ENCODE peak calls at places on chromosomes 7 and 10, in seven cellular contexts. One of them, this sample, is unnamed.

GRCh38 chr10:49135575-49136313 is 1.9 kb upstream of the FAM170B start:
- DNase-seq in cardiac fibroblast: peak
- DNase-seq in OCI-LY7: peak
- DNase-seq in GM10248: peak
- DNase-seq in neural crest cell: no peak
- DNase-seq in cardiac muscle cell: no peak
- DNase-seq in CD4-positive, alpha-beta T cell: no peak
- DNase-seq in this sample: peak

GRCh38 chr10:118798186-118798811 is 43.5 kb upstream of the CACUL1 start:
- DNase-seq in cardiac fibroblast: peak
- DNase-seq in OCI-LY7: no peak
- DNase-seq in GM10248: no peak
- DNase-seq in neural crest cell: no peak
- DNase-seq in cardiac muscle cell: peak
- DNase-seq in CD4-positive, alpha-beta T cell: no peak
- DNase-seq in this sample: no peak

GRCh38 chr10:13633689-13634088 is 46.9 kb downstream of the PRPF18 start:
- DNase-seq in cardiac fibroblast: peak
- DNase-seq in OCI-LY7: no peak
- DNase-seq in GM10248: no peak
- DNase-seq in neural crest cell: no peak
- DNase-seq in cardiac muscle cell: peak
- DNase-seq in CD4-positive, alpha-beta T cell: no peak
- DNase-seq in this sample: no peak

GRCh38 chr10:78173360-78174020 is 139.8 kb downstream of the RPS24 start:
- DNase-seq in cardiac fibroblast: no peak
- DNase-seq in OCI-LY7: no peak
- DNase-seq in GM10248: no peak
- DNase-seq in neural crest cell: no peak
- DNase-seq in cardiac muscle cell: no peak
- DNase-seq in CD4-positive, alpha-beta T cell: no peak
- DNase-seq in this sample: no peak

GRCh38 chr10:43206391-43207235 is 60.3 kb downstream of the RASGEF1A start:
- DNase-seq in cardiac fibroblast: no peak
- DNase-seq in OCI-LY7: no peak
- DNase-seq in GM10248: no peak
- DNase-seq in neural crest cell: no peak
- DNase-seq in cardiac muscle cell: no peak
- DNase-seq in CD4-positive, alpha-beta T cell: no peak
- DNase-seq in this sample: no peak

GRCh38 chr7:51850141-51850540 is 533.5 kb upstream of the COBL start:
- DNase-seq in cardiac fibroblast: no peak
- DNase-seq in OCI-LY7: no peak
- DNase-seq in GM10248: no peak
- DNase-seq in neural crest cell: no peak
- DNase-seq in cardiac muscle cell: no peak
- DNase-seq in CD4-positive, alpha-beta T cell: no peak
- DNase-seq in this sample: no peak

GRCh38 chr10:127158663-127159062 is 37.7 kb downstream of the INSYN2A start:
- DNase-seq in cardiac fibroblast: no peak
- DNase-seq in OCI-LY7: no peak
- DNase-seq in GM10248: no peak
- DNase-seq in neural crest cell: no peak
- DNase-seq in cardiac muscle cell: peak
- DNase-seq in CD4-positive, alpha-beta T cell: no peak
- DNase-seq in this sample: no peak

GRCh38 chr10:69569144-69569934 is 3.9 kb downstream of the NEUROG3 start:
- DNase-seq in cardiac fibroblast: no peak
- DNase-seq in OCI-LY7: no peak
- DNase-seq in GM10248: no peak
- DNase-seq in neural crest cell: no peak
- DNase-seq in cardiac muscle cell: no peak
- DNase-seq in CD4-positive, alpha-beta T cell: no peak
- DNase-seq in this sample: no peak

GRCh38 chr7:114630186-114630824 is 215.7 kb downstream of the FOXP2 start:
- DNase-seq in cardiac fibroblast: no peak
- DNase-seq in OCI-LY7: no peak
- DNase-seq in GM10248: no peak
- DNase-seq in neural crest cell: no peak
- DNase-seq in cardiac muscle cell: no peak
- DNase-seq in CD4-positive, alpha-beta T cell: no peak
- DNase-seq in this sample: no peak

GRCh38 chr7:70042533-70042932 is 444.3 kb downstream of the AUTS2 start:
- DNase-seq in cardiac fibroblast: peak
- DNase-seq in OCI-LY7: no peak
- DNase-seq in GM10248: no peak
- DNase-seq in neural crest cell: no peak
- DNase-seq in cardiac muscle cell: peak
- DNase-seq in CD4-positive, alpha-beta T cell: no peak
- DNase-seq in this sample: no peak

GRCh38 chr10:114024876-114025609 is 18.6 kb upstream of the ADRB1 start:
- DNase-seq in cardiac fibroblast: peak
- DNase-seq in OCI-LY7: peak
- DNase-seq in GM10248: peak
- DNase-seq in neural crest cell: no peak
- DNase-seq in cardiac muscle cell: peak
- DNase-seq in CD4-positive, alpha-beta T cell: no peak
- DNase-seq in this sample: peak

GRCh38 chr7:41930538-41931262 is 227.8 kb upstream of the INHBA start:
- DNase-seq in cardiac fibroblast: peak
- DNase-seq in OCI-LY7: no peak
- DNase-seq in GM10248: no peak
- DNase-seq in neural crest cell: no peak
- DNase-seq in cardiac muscle cell: peak
- DNase-seq in CD4-positive, alpha-beta T cell: no peak
- DNase-seq in this sample: no peak

GRCh38 chr10:131843089-131843595 is 57.7 kb upstream of the PPP2R2D start:
- DNase-seq in cardiac fibroblast: no peak
- DNase-seq in OCI-LY7: no peak
- DNase-seq in GM10248: no peak
- DNase-seq in neural crest cell: no peak
- DNase-seq in cardiac muscle cell: no peak
- DNase-seq in CD4-positive, alpha-beta T cell: no peak
- DNase-seq in this sample: no peak

GRCh38 chr7:132789281-132789680 is 213.0 kb upstream of the PLXNA4 start:
- DNase-seq in cardiac fibroblast: peak
- DNase-seq in OCI-LY7: no peak
- DNase-seq in GM10248: no peak
- DNase-seq in neural crest cell: no peak
- DNase-seq in cardiac muscle cell: peak
- DNase-seq in CD4-positive, alpha-beta T cell: no peak
- DNase-seq in this sample: no peak

GRCh38 chr10:110979611-110980010 is 60.2 kb downstream of the SHOC2 start:
- DNase-seq in cardiac fibroblast: no peak
- DNase-seq in OCI-LY7: no peak
- DNase-seq in GM10248: no peak
- DNase-seq in neural crest cell: no peak
- DNase-seq in cardiac muscle cell: no peak
- DNase-seq in CD4-positive, alpha-beta T cell: no peak
- DNase-seq in this sample: no peak

GRCh38 chr10:42980553-42981357 is 96.1 kb upstream of the RET start:
- DNase-seq in cardiac fibroblast: no peak
- DNase-seq in OCI-LY7: no peak
- DNase-seq in GM10248: no peak
- DNase-seq in neural crest cell: no peak
- DNase-seq in cardiac muscle cell: no peak
- DNase-seq in CD4-positive, alpha-beta T cell: no peak
- DNase-seq in this sample: no peak

GRCh38 chr10:1216576-1217236 is 160.5 kb downstream of the WDR37 start:
- DNase-seq in cardiac fibroblast: no peak
- DNase-seq in OCI-LY7: no peak
- DNase-seq in GM10248: no peak
- DNase-seq in neural crest cell: no peak
- DNase-seq in cardiac muscle cell: no peak
- DNase-seq in CD4-positive, alpha-beta T cell: no peak
- DNase-seq in this sample: no peak

GRCh38 chr10:116437076-116437692 is 9.5 kb downstream of the PNLIPRP3 start:
- DNase-seq in cardiac fibroblast: no peak
- DNase-seq in OCI-LY7: no peak
- DNase-seq in GM10248: no peak
- DNase-seq in neural crest cell: no peak
- DNase-seq in cardiac muscle cell: no peak
- DNase-seq in CD4-positive, alpha-beta T cell: no peak
- DNase-seq in this sample: no peak

GRCh38 chr7:83708531-83708930 is 59.6 kb upstream of the SEMA3E start:
- DNase-seq in cardiac fibroblast: no peak
- DNase-seq in OCI-LY7: no peak
- DNase-seq in GM10248: no peak
- DNase-seq in neural crest cell: no peak
- DNase-seq in cardiac muscle cell: no peak
- DNase-seq in CD4-positive, alpha-beta T cell: no peak
- DNase-seq in this sample: no peak

GRCh38 chr10:29576681-29577080 is 58.1 kb downstream of the SVIL start:
- DNase-seq in cardiac fibroblast: no peak
- DNase-seq in OCI-LY7: no peak
- DNase-seq in GM10248: no peak
- DNase-seq in neural crest cell: no peak
- DNase-seq in cardiac muscle cell: no peak
- DNase-seq in CD4-positive, alpha-beta T cell: no peak
- DNase-seq in this sample: no peak

GRCh38 chr7:102203218-102203617 is 83.5 kb upstream of the SH2B2 start:
- DNase-seq in cardiac fibroblast: no peak
- DNase-seq in OCI-LY7: no peak
- DNase-seq in GM10248: no peak
- DNase-seq in neural crest cell: no peak
- DNase-seq in cardiac muscle cell: no peak
- DNase-seq in CD4-positive, alpha-beta T cell: no peak
- DNase-seq in this sample: no peak

GRCh38 chr7:99038086-99038855 is 105.6 kb downstream of the SMURF1 start:
- DNase-seq in cardiac fibroblast: no peak
- DNase-seq in OCI-LY7: no peak
- DNase-seq in GM10248: no peak
- DNase-seq in neural crest cell: no peak
- DNase-seq in cardiac muscle cell: no peak
- DNase-seq in CD4-positive, alpha-beta T cell: no peak
- DNase-seq in this sample: no peak

GRCh38 chr7:110573862-110574528 is 516.9 kb upstream of the LRRN3 start:
- DNase-seq in cardiac fibroblast: no peak
- DNase-seq in OCI-LY7: no peak
- DNase-seq in GM10248: no peak
- DNase-seq in neural crest cell: no peak
- DNase-seq in cardiac muscle cell: no peak
- DNase-seq in CD4-positive, alpha-beta T cell: no peak
- DNase-seq in this sample: no peak

GRCh38 chr7:107219563-107220244 is 50.9 kb downstream of the HBP1 start:
- DNase-seq in cardiac fibroblast: no peak
- DNase-seq in OCI-LY7: no peak
- DNase-seq in GM10248: no peak
- DNase-seq in neural crest cell: no peak
- DNase-seq in cardiac muscle cell: no peak
- DNase-seq in CD4-positive, alpha-beta T cell: no peak
- DNase-seq in this sample: no peak
- TF ChIP-seq CTCF in cardiac fibroblast: no peak
- TF ChIP-seq CTCF in OCI-LY7: no peak
- TF ChIP-seq CTCF in GM10248: no peak
- TF ChIP-seq CTCF in neural crest cell: no peak
- TF ChIP-seq CTCF in cardiac muscle cell: no peak
- TF ChIP-seq CTCF in CD4-positive, alpha-beta T cell: no peak
- TF ChIP-seq CTCF in this sample: no peak

GRCh38 chr7:134458806-134459698 is at the start of gene AKR1B1:
- DNase-seq in cardiac fibroblast: peak
- DNase-seq in OCI-LY7: peak
- DNase-seq in GM10248: peak
- DNase-seq in neural crest cell: peak
- DNase-seq in cardiac muscle cell: peak
- DNase-seq in CD4-positive, alpha-beta T cell: peak
- DNase-seq in this sample: peak
- TF ChIP-seq CTCF in cardiac fibroblast: peak
- TF ChIP-seq CTCF in OCI-LY7: peak
- TF ChIP-seq CTCF in GM10248: peak
- TF ChIP-seq CTCF in neural crest cell: peak
- TF ChIP-seq CTCF in cardiac muscle cell: peak
- TF ChIP-seq CTCF in CD4-positive, alpha-beta T cell: peak
- TF ChIP-seq CTCF in this sample: peak

GRCh38 chr7:2936301-2936700 is 92.2 kb upstream of the GNA12 start:
- DNase-seq in cardiac fibroblast: no peak
- DNase-seq in OCI-LY7: no peak
- DNase-seq in GM10248: no peak
- DNase-seq in neural crest cell: no peak
- DNase-seq in cardiac muscle cell: no peak
- DNase-seq in CD4-positive, alpha-beta T cell: no peak
- DNase-seq in this sample: no peak

GRCh38 chr7:2932761-2933251 is 88.7 kb upstream of the GNA12 start:
- DNase-seq in cardiac fibroblast: no peak
- DNase-seq in OCI-LY7: no peak
- DNase-seq in GM10248: no peak
- DNase-seq in neural crest cell: no peak
- DNase-seq in cardiac muscle cell: no peak
- DNase-seq in CD4-positive, alpha-beta T cell: no peak
- DNase-seq in this sample: no peak

GRCh38 chr7:2934984-2935740 is 91.1 kb upstream of the GNA12 start:
- DNase-seq in cardiac fibroblast: no peak
- DNase-seq in OCI-LY7: no peak
- DNase-seq in GM10248: no peak
- DNase-seq in neural crest cell: no peak
- DNase-seq in cardiac muscle cell: no peak
- DNase-seq in CD4-positive, alpha-beta T cell: no peak
- DNase-seq in this sample: no peak

GRCh38 chr7:2936891-2937580 is 92.9 kb upstream of the GNA12 start:
- DNase-seq in cardiac fibroblast: no peak
- DNase-seq in OCI-LY7: no peak
- DNase-seq in GM10248: no peak
- DNase-seq in neural crest cell: no peak
- DNase-seq in cardiac muscle cell: no peak
- DNase-seq in CD4-positive, alpha-beta T cell: no peak
- DNase-seq in this sample: no peak

GRCh38 chr7:2934211-2934731 is 90.2 kb upstream of the GNA12 start:
- DNase-seq in cardiac fibroblast: peak
- DNase-seq in OCI-LY7: no peak
- DNase-seq in GM10248: no peak
- DNase-seq in neural crest cell: no peak
- DNase-seq in cardiac muscle cell: peak
- DNase-seq in CD4-positive, alpha-beta T cell: no peak
- DNase-seq in this sample: no peak
- TF ChIP-seq CTCF in cardiac fibroblast: peak
- TF ChIP-seq CTCF in OCI-LY7: no peak
- TF ChIP-seq CTCF in GM10248: no peak
- TF ChIP-seq CTCF in neural crest cell: no peak
- TF ChIP-seq CTCF in cardiac muscle cell: no peak
- TF ChIP-seq CTCF in CD4-positive, alpha-beta T cell: no peak
- TF ChIP-seq CTCF in this sample: no peak

GRCh38 chr7:136698977-136699376 is 169.5 kb upstream of the CHRM2 start:
- DNase-seq in cardiac fibroblast: no peak
- DNase-seq in OCI-LY7: no peak
- DNase-seq in GM10248: no peak
- DNase-seq in neural crest cell: no peak
- DNase-seq in cardiac muscle cell: no peak
- DNase-seq in CD4-positive, alpha-beta T cell: no peak
- DNase-seq in this sample: no peak

GRCh38 chr7:136693166-136694119 is 175.0 kb upstream of the CHRM2 start:
- DNase-seq in cardiac fibroblast: no peak
- DNase-seq in OCI-LY7: no peak
- DNase-seq in GM10248: no peak
- DNase-seq in neural crest cell: no peak
- DNase-seq in cardiac muscle cell: no peak
- DNase-seq in CD4-positive, alpha-beta T cell: no peak
- DNase-seq in this sample: no peak

DNA sequence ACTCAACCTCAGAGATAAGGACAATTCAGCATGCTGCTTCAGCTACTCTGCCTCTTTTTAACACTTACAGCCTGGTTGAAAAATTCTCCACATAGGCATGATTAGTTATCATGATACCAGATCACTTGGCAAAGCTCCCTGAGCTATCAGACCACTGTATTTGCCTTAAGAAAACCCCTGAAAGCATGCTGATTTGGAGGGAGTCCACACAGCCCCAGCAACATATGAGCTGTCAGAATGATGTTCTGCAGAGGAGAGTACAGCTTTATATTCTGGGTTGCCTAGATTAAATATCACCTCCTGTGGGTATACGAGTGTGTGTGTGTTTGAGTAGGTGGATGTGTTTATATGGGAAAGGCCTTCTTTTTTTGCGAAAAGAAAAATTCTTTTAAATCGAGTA is 170.2 kb upstream of the CHRM2 start:
- DNase-seq in cardiac fibroblast: peak
- DNase-seq in OCI-LY7: no peak
- DNase-seq in GM10248: no peak
- DNase-seq in neural crest cell: no peak
- DNase-seq in cardiac muscle cell: peak
- DNase-seq in CD4-positive, alpha-beta T cell: no peak
- DNase-seq in this sample: no peak
- TF ChIP-seq CTCF in cardiac fibroblast: no peak
- TF ChIP-seq CTCF in OCI-LY7: no peak
- TF ChIP-seq CTCF in GM10248: no peak
- TF ChIP-seq CTCF in neural crest cell: no peak
- TF ChIP-seq CTCF in cardiac muscle cell: no peak
- TF ChIP-seq CTCF in CD4-positive, alpha-beta T cell: no peak
- TF ChIP-seq CTCF in this sample: no peak